ENCODE peak calls at places on chromosomes 2 and 18, in five cellular contexts. V is WTC11, U is astrocyte of the spinal cord, R is upper lobe of right lung, Y is brain microvascular endothelial cell. X is an unnamed sample.

GRCh38 chr2:136248242-136248641 is 130.3 kb upstream of the CXCR4 start:
- DNase-seq in V (no peak), U (peak; percentile 39), R (no peak), Y (peak; percentile 68), X (no peak)

GRCh38 chr2:152407204-152407721 is 72.3 kb downstream of the FMNL2 start:
- DNase-seq in V (peak; percentile 64), U (peak; percentile 59), R (no peak), Y (peak; percentile 53), X (peak; percentile 55)

GRCh38 chr2:187915810-187916209 is 361.6 kb upstream of the TFPI start:
- DNase-seq in V (no peak), U (no peak), R (no peak), Y (no peak), X (no peak)

GRCh38 chr2:88329815-88330603 is 122.5 kb downstream of the FOXI3 start:
- DNase-seq in V (peak; percentile 46), U (peak; percentile 3), R (no peak), Y (peak; percentile 22), X (no peak)

GRCh38 chr2:24494415-24494814 is 3.4 kb downstream of the NCOA1 start:
- DNase-seq in V (no peak), U (no peak), R (no peak), Y (no peak), X (no peak)

GRCh38 chr2:18883626-18884456 is 294.5 kb upstream of the NT5C1B start:
- DNase-seq in V (peak; percentile 28), U (peak; percentile 38), R (no peak), Y (peak; percentile 20), X (peak; percentile 42)

GRCh38 chr2:154425999-154426398 is 272.5 kb upstream of the KCNJ3 start:
- DNase-seq in V (no peak), U (no peak), R (no peak), Y (no peak), X (no peak)

GRCh38 chr2:34112161-34112560 is 513.1 kb upstream of the FAM98A start:
- DNase-seq in V (no peak), U (no peak), R (no peak), Y (no peak), X (no peak)

GRCh38 chr18:48887905-48888531 is 62.7 kb downstream of the SMAD7 start:
- DNase-seq in V (no peak), U (no peak), R (peak; percentile 32), Y (no peak), X (no peak)

GRCh38 chr2:12883911-12884310 is 167.2 kb downstream of the TRIB2 start:
- DNase-seq in V (no peak), U (no peak), R (no peak), Y (peak; percentile 47), X (peak; percentile 18)

GRCh38 chr2:7027436-7027835 is 110.2 kb downstream of the RNF144A start:
- DNase-seq in V (no peak), U (no peak), R (no peak), Y (no peak), X (no peak)

GRCh38 chr2:9416962-9417316 is 6.4 kb downstream of the ITGB1BP1 start:
- DNase-seq in V (peak; percentile 30), U (no peak), R (no peak), Y (no peak), X (no peak)
- TF ChIP-seq CTCF in V (no peak), U (no peak), R (no peak), Y (no peak), X (no peak)

DNA sequence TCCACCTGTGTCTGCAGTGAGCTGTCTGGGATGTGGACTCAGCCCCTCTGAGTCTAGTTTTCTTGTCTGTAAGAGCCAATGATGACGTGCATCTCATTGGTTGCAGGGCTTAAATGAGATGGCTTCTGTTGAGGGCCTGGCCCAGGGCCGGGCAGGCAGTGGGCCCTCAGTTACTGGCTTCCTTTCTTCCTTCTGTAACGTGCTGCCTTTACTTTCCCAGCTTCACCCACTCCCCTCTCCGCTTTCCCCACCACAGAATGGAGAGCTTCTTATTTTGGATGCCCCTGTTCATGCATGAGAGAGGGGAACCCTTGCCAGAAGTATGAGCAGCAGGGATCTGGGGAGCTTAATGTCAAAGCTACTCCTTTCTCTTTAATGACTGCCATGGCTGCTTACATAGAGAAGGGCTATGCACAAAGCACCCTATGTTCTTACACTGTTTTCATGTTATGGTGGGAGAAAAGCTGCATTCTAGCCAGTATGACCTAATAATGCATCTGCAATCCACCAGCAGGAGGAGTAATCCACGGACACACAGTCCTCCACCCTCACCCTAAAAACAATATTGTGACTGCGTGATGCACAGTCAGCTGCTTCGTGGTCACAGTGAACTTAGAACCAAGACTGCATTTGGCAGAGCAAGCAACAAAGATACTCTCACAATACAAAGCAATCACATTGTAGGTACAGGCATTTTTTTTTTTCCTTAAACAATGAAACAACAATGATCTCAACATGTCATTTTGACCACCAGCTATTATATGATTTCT is 37.2 kb downstream of the CREG2 start:
- DNase-seq in V (no peak), U (peak; percentile 55), R (no peak), Y (peak; percentile 71), X (peak; percentile 21)
- TF ChIP-seq CTCF in V (no peak), U (peak; percentile 57), R (peak; percentile 33), Y (peak; percentile 76), X (peak; percentile 70)

GRCh38 chr18:7492385-7492784 is 74.7 kb upstream of the PTPRM start:
- DNase-seq in V (no peak), U (no peak), R (no peak), Y (no peak), X (no peak)

GRCh38 chr18:7490104-7490503 is 77.0 kb upstream of the PTPRM start:
- DNase-seq in V (no peak), U (no peak), R (no peak), Y (no peak), X (no peak)

GRCh38 chr18:7485616-7486015 is 81.5 kb upstream of the PTPRM start:
- DNase-seq in V (no peak), U (no peak), R (no peak), Y (no peak), X (no peak)

DNA sequence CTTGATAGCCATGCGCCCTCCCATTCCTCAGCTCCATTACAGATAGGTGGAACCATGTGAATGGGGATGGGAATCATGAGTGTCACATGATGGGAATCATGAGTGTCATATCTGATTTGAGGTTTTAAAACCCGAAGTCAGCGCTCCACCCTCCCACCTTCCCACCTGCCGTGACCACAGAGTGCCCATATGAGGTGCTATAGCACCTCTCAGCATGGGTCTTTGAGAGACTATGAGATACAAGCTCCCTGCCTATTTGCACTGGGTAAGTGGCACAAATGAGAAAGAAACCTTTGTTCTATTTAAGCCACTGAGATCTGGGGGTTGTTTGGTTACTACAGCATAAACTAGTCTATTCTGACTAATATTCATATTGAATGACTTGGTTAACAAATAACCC is 78.5 kb upstream of the PTPRM start:
- DNase-seq in V (no peak), U (no peak), R (no peak), Y (no peak), X (no peak)
- TF ChIP-seq CTCF in V (no peak), U (no peak), R (no peak), Y (no peak), X (no peak)

GRCh38 chr2:240555541-240556250 is 2.1 kb downstream of the ANKMY1 start:
- DNase-seq in V (no peak), U (no peak), R (no peak), Y (no peak), X (no peak)

GRCh38 chr2:240554767-240555493 is 2.9 kb downstream of the ANKMY1 start:
- DNase-seq in V (no peak), U (no peak), R (no peak), Y (no peak), X (no peak)

GRCh38 chr2:240557101-240557751 is 562 bp downstream of the ANKMY1 start:
- DNase-seq in V (no peak), U (no peak), R (no peak), Y (no peak), X (no peak)

GRCh38 chr2:240557808-240558207 is at the start of gene ANKMY1:
- DNase-seq in V (peak; percentile 94), U (peak; percentile 64), R (peak; percentile 91), Y (peak; percentile 47), X (peak; percentile 49)

GRCh38 chr2:240556553-240557100 is 1.2 kb downstream of the ANKMY1 start:
- DNase-seq in V (peak; percentile 80), U (no peak), R (peak; percentile 78), Y (peak; percentile 49), X (peak; percentile 31)
- TF ChIP-seq CTCF in V (peak; percentile 46), U (peak; percentile 67), R (peak; percentile 45), Y (peak; percentile 82), X (peak; percentile 74)

GRCh38 chr2:37349376-37349775 is 4.9 kb downstream of the QPCT start:
- DNase-seq in V (no peak), U (no peak), R (no peak), Y (no peak), X (no peak)
- TF ChIP-seq CTCF in V (no peak), U (no peak), R (no peak), Y (no peak), X (no peak)

GRCh38 chr2:106004854-106005253 is 189.2 kb downstream of the UXS1 start:
- DNase-seq in V (no peak), U (no peak), R (no peak), Y (no peak), X (no peak)
- TF ChIP-seq CTCF in V (no peak), U (no peak), R (no peak), Y (no peak), X (no peak)

GRCh38 chr18:12423393-12423792 is 15.7 kb downstream of the PRELID3A start:
- DNase-seq in V (no peak), U (no peak), R (peak; percentile 46), Y (no peak), X (no peak)

GRCh38 chr18:12421732-12422131 is 14.0 kb downstream of the PRELID3A start:
- DNase-seq in V (no peak), U (no peak), R (no peak), Y (no peak), X (no peak)

GRCh38 chr18:12424252-12424651 is 16.5 kb downstream of the PRELID3A start:
- DNase-seq in V (no peak), U (no peak), R (no peak), Y (no peak), X (no peak)

GRCh38 chr18:12422936-12423335 is 15.2 kb downstream of the PRELID3A start:
- DNase-seq in V (peak; percentile 36), U (no peak), R (peak; percentile 45), Y (no peak), X (no peak)

DNA sequence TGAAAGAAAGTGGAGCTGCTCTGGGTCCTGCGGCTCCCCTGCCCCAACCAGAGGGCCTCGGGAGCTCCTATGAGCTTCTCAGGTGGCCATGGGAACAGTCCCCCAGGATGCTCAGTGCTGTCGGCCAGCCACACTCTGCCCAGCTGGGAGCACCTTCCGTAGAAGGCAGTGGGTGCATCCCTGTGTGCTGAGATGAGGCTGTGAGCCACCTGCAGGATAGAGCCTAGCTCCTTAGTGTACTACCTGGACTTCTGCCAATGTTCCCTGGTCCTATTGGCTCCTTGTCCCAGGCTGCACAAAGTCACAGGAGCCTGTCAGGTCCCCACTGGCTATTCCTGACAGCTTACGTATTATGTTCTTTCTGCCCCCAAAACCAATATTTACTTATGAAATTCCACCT is 16.1 kb downstream of the PRELID3A start:
- DNase-seq in V (no peak), U (no peak), R (peak; percentile 35), Y (no peak), X (no peak)
- TF ChIP-seq CTCF in V (no peak), U (no peak), R (no peak), Y (no peak), X (no peak)

X was measured in HFFc6.